ENCODE peak calls at places on chromosomes 12 and 14, in nine cellular contexts. F is astrocyte, S is HCT116, H is NCI-H2081, Z is stomach, V is HTR-8/SVneo, Q is NT2/D1, J is upper lobe of left lung, C is activated T-cell treated with anti-CD3 and anti-CD28 coated beads for 48 hours. U is an unnamed sample.
A peak's percentile ranks its signal among the peaks of the same experiment; 100 is the strongest.

GRCh38 chr12:71938728-71939385 is at the start of gene TPH2:
- DNase-seq in F (peak; percentile 34), S (peak; percentile 31), H (peak; percentile 83), Z (peak; percentile 31), V (peak; percentile 41), Q (peak; percentile 89), J (peak; percentile 26), C (peak; percentile 50), U (no peak)

GRCh38 chr14:102799684-102800562 is 22.7 kb downstream of the TRAF3 start:
- DNase-seq in F (peak; percentile 95), S (no peak), H (no peak), Z (no peak), V (peak; percentile 60), Q (no peak), J (peak; percentile 45), C (no peak), U (no peak)

GRCh38 chr12:62983594-62983993 is 48.6 kb upstream of the PPM1H start:
- DNase-seq in F (no peak), S (peak; percentile 6), H (no peak), Z (peak; percentile 58), V (no peak), Q (no peak), J (no peak), C (no peak), U (no peak)

GRCh38 chr12:30753761-30754382 is 879 bp downstream of the CAPRIN2 start:
- DNase-seq in F (peak; percentile 41), S (no peak), H (no peak), Z (no peak), V (peak; percentile 22), Q (peak; percentile 57), J (peak; percentile 21), C (peak; percentile 6), U (no peak)

GRCh38 chr14:99430491-99430890 is 50.2 kb downstream of the SETD3 start:
- DNase-seq in F (no peak), S (no peak), H (peak; percentile 43), Z (peak; percentile 69), V (no peak), Q (no peak), J (peak; percentile 58), C (peak; percentile 17), U (no peak)

GRCh38 chr12:102571889-102572288 is 91.5 kb upstream of the IGF1 start:
- DNase-seq in F (no peak), S (no peak), H (no peak), Z (no peak), V (no peak), Q (no peak), J (no peak), C (no peak), U (no peak)

GRCh38 chr14:52263190-52263589 is 4.3 kb upstream of the PTGDR start:
- DNase-seq in F (no peak), S (no peak), H (no peak), Z (no peak), V (no peak), Q (no peak), J (no peak), C (no peak), U (no peak)

GRCh38 chr12:109739747-109740693 is 26.4 kb downstream of the FAM222A start:
- DNase-seq in F (no peak), S (no peak), H (no peak), Z (peak; percentile 40), V (no peak), Q (peak; percentile 32), J (peak; percentile 11), C (no peak), U (no peak)

GRCh38 chr12:44603701-44604100 is 272.4 kb downstream of the NELL2 start:
- DNase-seq in F (no peak), S (no peak), H (no peak), Z (no peak), V (no peak), Q (no peak), J (no peak), C (no peak), U (no peak)

U was measured in PC-9.